ENCODE peak calls at places on chromosomes 12 and 14, in seven cellular contexts. One of them, this sample, is unnamed. For H3K36me3, the result is how much of the 10 kb centered on the place peaks cover.

GRCh38 chr12:48165089-48166031 is 8.0 kb upstream of the ASB8 start:
- DNase-seq in GM23248: peak
- DNase-seq in cardiac muscle cell: peak
- DNase-seq in sigmoid colon: no peak
- DNase-seq in breast epithelium: no peak
- DNase-seq in kidney: no peak
- DNase-seq in WERI-Rb-1: peak
- DNase-seq in this sample: peak

GRCh38 chr14:95664546-95664945 is 21.7 kb upstream of the TCL1B start:
- DNase-seq in GM23248: no peak
- DNase-seq in cardiac muscle cell: no peak
- DNase-seq in sigmoid colon: no peak
- DNase-seq in breast epithelium: no peak
- DNase-seq in kidney: no peak
- DNase-seq in WERI-Rb-1: no peak
- DNase-seq in this sample: no peak

GRCh38 chr12:65122661-65123060 is 1.6 kb upstream of the WIF1 start:
- DNase-seq in GM23248: no peak
- DNase-seq in cardiac muscle cell: no peak
- DNase-seq in sigmoid colon: no peak
- DNase-seq in breast epithelium: no peak
- DNase-seq in kidney: no peak
- DNase-seq in WERI-Rb-1: no peak
- DNase-seq in this sample: no peak

GRCh38 chr14:77063581-77064289 is 34.3 kb upstream of the CIPC start:
- DNase-seq in GM23248: peak
- DNase-seq in cardiac muscle cell: peak
- DNase-seq in sigmoid colon: no peak
- DNase-seq in breast epithelium: no peak
- DNase-seq in kidney: no peak
- DNase-seq in WERI-Rb-1: no peak
- DNase-seq in this sample: no peak

GRCh38 chr12:126873701-126874100 is 1393.3 kb upstream of the TMEM132C start:
- DNase-seq in GM23248: no peak
- DNase-seq in cardiac muscle cell: no peak
- DNase-seq in sigmoid colon: no peak
- DNase-seq in breast epithelium: no peak
- DNase-seq in kidney: no peak
- DNase-seq in WERI-Rb-1: no peak
- DNase-seq in this sample: no peak

GRCh38 chr12:5577239-5577638 is 145.3 kb downstream of the NTF3 start:
- DNase-seq in GM23248: no peak
- DNase-seq in cardiac muscle cell: no peak
- DNase-seq in sigmoid colon: no peak
- DNase-seq in breast epithelium: no peak
- DNase-seq in kidney: no peak
- DNase-seq in WERI-Rb-1: no peak
- DNase-seq in this sample: no peak

GRCh38 chr12:66352197-66352596 is 49.9 kb downstream of the HELB start:
- DNase-seq in GM23248: peak
- DNase-seq in cardiac muscle cell: peak
- DNase-seq in sigmoid colon: no peak
- DNase-seq in breast epithelium: no peak
- DNase-seq in kidney: no peak
- DNase-seq in WERI-Rb-1: peak
- DNase-seq in this sample: no peak

GRCh38 chr14:87600236-87600635 is 392.7 kb downstream of the GALC start:
- DNase-seq in GM23248: no peak
- DNase-seq in cardiac muscle cell: no peak
- DNase-seq in sigmoid colon: no peak
- DNase-seq in breast epithelium: no peak
- DNase-seq in kidney: no peak
- DNase-seq in WERI-Rb-1: no peak
- DNase-seq in this sample: no peak

GRCh38 chr12:12524128-12524527 is 38.5 kb downstream of the DUSP16 start:
- DNase-seq in GM23248: no peak
- DNase-seq in cardiac muscle cell: no peak
- DNase-seq in sigmoid colon: no peak
- DNase-seq in breast epithelium: no peak
- DNase-seq in kidney: no peak
- DNase-seq in WERI-Rb-1: no peak
- DNase-seq in this sample: no peak

GRCh38 chr14:103071544-103072251 is 12.3 kb upstream of the LBHD2 start:
- DNase-seq in GM23248: peak
- DNase-seq in cardiac muscle cell: no peak
- DNase-seq in sigmoid colon: peak
- DNase-seq in breast epithelium: no peak
- DNase-seq in kidney: peak
- DNase-seq in WERI-Rb-1: no peak
- DNase-seq in this sample: no peak

GRCh38 chr12:14560904-14561574 is 6.6 kb downstream of the PLBD1 start:
- DNase-seq in GM23248: no peak
- DNase-seq in cardiac muscle cell: no peak
- DNase-seq in sigmoid colon: no peak
- DNase-seq in breast epithelium: no peak
- DNase-seq in kidney: no peak
- DNase-seq in WERI-Rb-1: no peak
- DNase-seq in this sample: no peak

GRCh38 chr12:46400406-46400805 is 27.8 kb upstream of the SLC38A2 start:
- DNase-seq in GM23248: peak
- DNase-seq in cardiac muscle cell: no peak
- DNase-seq in sigmoid colon: no peak
- DNase-seq in breast epithelium: no peak
- DNase-seq in kidney: no peak
- DNase-seq in WERI-Rb-1: no peak
- DNase-seq in this sample: no peak

GRCh38 chr14:54554401-54554800 is 12.5 kb upstream of the SAMD4A start:
- DNase-seq in GM23248: no peak
- DNase-seq in cardiac muscle cell: no peak
- DNase-seq in sigmoid colon: no peak
- DNase-seq in breast epithelium: no peak
- DNase-seq in kidney: no peak
- DNase-seq in WERI-Rb-1: peak
- DNase-seq in this sample: no peak

GRCh38 chr14:93970589-93970966 is 5.8 kb downstream of the ASB2 start:
- DNase-seq in GM23248: peak
- DNase-seq in cardiac muscle cell: no peak
- DNase-seq in sigmoid colon: no peak
- DNase-seq in breast epithelium: no peak
- DNase-seq in kidney: no peak
- DNase-seq in WERI-Rb-1: peak
- DNase-seq in this sample: peak

GRCh38 chr12:108483213-108483920 is 31.7 kb upstream of the FICD start:
- DNase-seq in GM23248: no peak
- DNase-seq in cardiac muscle cell: no peak
- DNase-seq in sigmoid colon: no peak
- DNase-seq in breast epithelium: peak
- DNase-seq in kidney: no peak
- DNase-seq in WERI-Rb-1: no peak
- DNase-seq in this sample: no peak

GRCh38 chr12:108484845-108485244 is 30.2 kb upstream of the FICD start:
- DNase-seq in GM23248: no peak
- DNase-seq in cardiac muscle cell: no peak
- DNase-seq in sigmoid colon: no peak
- DNase-seq in breast epithelium: no peak
- DNase-seq in kidney: no peak
- DNase-seq in WERI-Rb-1: no peak
- DNase-seq in this sample: no peak

GRCh38 chr12:108479364-108480070 is 35.6 kb upstream of the FICD start:
- DNase-seq in GM23248: no peak
- DNase-seq in cardiac muscle cell: no peak
- DNase-seq in sigmoid colon: no peak
- DNase-seq in breast epithelium: no peak
- DNase-seq in kidney: no peak
- DNase-seq in WERI-Rb-1: no peak
- DNase-seq in this sample: no peak

GRCh38 chr12:108484431-108484830 is 30.6 kb upstream of the FICD start:
- DNase-seq in GM23248: no peak
- DNase-seq in cardiac muscle cell: no peak
- DNase-seq in sigmoid colon: no peak
- DNase-seq in breast epithelium: no peak
- DNase-seq in kidney: no peak
- DNase-seq in WERI-Rb-1: no peak
- DNase-seq in this sample: no peak

GRCh38 chr12:108482717-108483212 is 32.3 kb upstream of the FICD start:
- DNase-seq in GM23248: peak
- DNase-seq in cardiac muscle cell: no peak
- DNase-seq in sigmoid colon: no peak
- DNase-seq in breast epithelium: no peak
- DNase-seq in kidney: no peak
- DNase-seq in WERI-Rb-1: no peak
- DNase-seq in this sample: no peak
- H3K4me3 ChIP-seq in GM23248: no peak
- H3K4me3 ChIP-seq in cardiac muscle cell: no peak
- H3K4me3 ChIP-seq in sigmoid colon: no peak
- H3K4me3 ChIP-seq in breast epithelium: no peak
- H3K4me3 ChIP-seq in kidney: no peak
- H3K4me3 ChIP-seq in WERI-Rb-1: no peak
- H3K4me3 ChIP-seq in this sample: no peak

GRCh38 chr14:66657780-66658179 is 149.8 kb downstream of the GPHN start:
- DNase-seq in GM23248: no peak
- DNase-seq in cardiac muscle cell: no peak
- DNase-seq in sigmoid colon: no peak
- DNase-seq in breast epithelium: no peak
- DNase-seq in kidney: no peak
- DNase-seq in WERI-Rb-1: no peak
- DNase-seq in this sample: no peak

DNA sequence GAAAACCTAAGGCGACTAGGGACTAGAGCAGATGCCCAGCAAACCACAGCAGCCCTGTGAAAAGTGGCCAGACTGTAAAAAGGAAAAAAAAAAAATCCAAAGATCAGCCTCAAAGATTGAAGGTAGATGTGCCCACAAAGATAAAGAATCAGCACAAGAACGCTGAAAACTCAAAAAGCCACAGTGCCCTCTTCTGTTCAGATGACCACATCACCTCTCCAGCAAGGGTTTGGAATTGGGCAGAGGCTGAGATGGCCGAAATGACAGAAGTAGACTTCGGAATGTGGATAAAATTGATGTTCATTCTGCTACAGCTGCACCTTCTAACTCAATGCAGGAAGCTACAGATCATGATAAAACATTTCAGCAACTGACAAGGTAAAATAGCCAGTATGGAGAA is 154.4 kb downstream of the GPHN start:
- DNase-seq in GM23248: peak
- DNase-seq in cardiac muscle cell: peak
- DNase-seq in sigmoid colon: no peak
- DNase-seq in breast epithelium: no peak
- DNase-seq in kidney: no peak
- DNase-seq in WERI-Rb-1: no peak
- DNase-seq in this sample: no peak
- H3K36me3 ChIP-seq in GM23248: under half
- H3K36me3 ChIP-seq in cardiac muscle cell: under half
- H3K36me3 ChIP-seq in sigmoid colon: under half
- H3K36me3 ChIP-seq in breast epithelium: under half
- H3K36me3 ChIP-seq in kidney: under half
- H3K36me3 ChIP-seq in WERI-Rb-1: under half
- H3K36me3 ChIP-seq in this sample: under half

GRCh38 chr14:70188292-70188607 is 501 bp downstream of the SLC8A3 start:
- DNase-seq in GM23248: peak
- DNase-seq in cardiac muscle cell: peak
- DNase-seq in sigmoid colon: no peak
- DNase-seq in breast epithelium: no peak
- DNase-seq in kidney: no peak
- DNase-seq in WERI-Rb-1: no peak
- DNase-seq in this sample: no peak

GRCh38 chr14:70189678-70190077 is 927 bp upstream of the SLC8A3 start:
- DNase-seq in GM23248: no peak
- DNase-seq in cardiac muscle cell: no peak
- DNase-seq in sigmoid colon: no peak
- DNase-seq in breast epithelium: no peak
- DNase-seq in kidney: no peak
- DNase-seq in WERI-Rb-1: no peak
- DNase-seq in this sample: no peak

GRCh38 chr14:70188608-70189540 is at the start of gene SLC8A3:
- DNase-seq in GM23248: peak
- DNase-seq in cardiac muscle cell: peak
- DNase-seq in sigmoid colon: no peak
- DNase-seq in breast epithelium: no peak
- DNase-seq in kidney: peak
- DNase-seq in WERI-Rb-1: peak
- DNase-seq in this sample: no peak

GRCh38 chr14:70183991-70184390 is 4.8 kb downstream of the SLC8A3 start:
- DNase-seq in GM23248: no peak
- DNase-seq in cardiac muscle cell: no peak
- DNase-seq in sigmoid colon: no peak
- DNase-seq in breast epithelium: no peak
- DNase-seq in kidney: no peak
- DNase-seq in WERI-Rb-1: no peak
- DNase-seq in this sample: no peak

DNA sequence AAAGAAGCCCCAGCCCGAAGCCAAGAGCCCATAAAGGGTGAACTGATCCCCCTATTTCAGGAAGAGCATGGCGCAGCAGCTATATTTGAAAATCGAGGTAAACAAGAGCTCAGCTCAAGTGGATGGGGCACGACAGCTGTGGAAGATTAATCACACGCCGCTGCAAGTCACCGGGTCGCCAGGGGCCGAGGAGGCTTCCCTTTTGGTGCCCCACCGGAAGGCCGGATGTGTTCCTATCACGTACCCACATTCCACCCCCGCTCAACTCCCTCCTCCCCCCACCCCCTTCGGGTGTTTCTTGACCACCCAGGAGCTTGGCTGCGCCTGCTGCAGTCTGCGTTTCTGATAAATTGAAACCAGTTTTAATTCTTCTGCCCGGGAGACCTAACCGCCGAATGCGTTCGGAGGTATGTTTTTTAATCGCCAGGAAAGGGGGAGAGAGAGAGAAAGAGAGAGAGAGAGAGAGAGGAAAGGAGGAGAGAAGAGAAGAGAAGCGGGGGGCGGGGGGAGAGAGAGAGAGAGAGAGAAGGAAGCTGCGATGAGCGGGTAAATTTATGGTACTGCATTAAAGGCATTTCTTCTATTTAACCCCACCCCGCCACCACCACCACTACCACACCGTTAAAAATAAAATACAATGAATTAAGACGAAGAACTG is 1.8 kb downstream of the SLC8A3 start:
- DNase-seq in GM23248: no peak
- DNase-seq in cardiac muscle cell: peak
- DNase-seq in sigmoid colon: no peak
- DNase-seq in breast epithelium: no peak
- DNase-seq in kidney: no peak
- DNase-seq in WERI-Rb-1: peak
- DNase-seq in this sample: no peak
- H3K4me3 ChIP-seq in GM23248: peak
- H3K4me3 ChIP-seq in cardiac muscle cell: peak
- H3K4me3 ChIP-seq in sigmoid colon: peak
- H3K4me3 ChIP-seq in breast epithelium: peak
- H3K4me3 ChIP-seq in kidney: no peak
- H3K4me3 ChIP-seq in WERI-Rb-1: peak
- H3K4me3 ChIP-seq in this sample: peak

GRCh38 chr14:34462132-34462893 is at the start of gene SPTSSA:
- DNase-seq in GM23248: peak
- DNase-seq in cardiac muscle cell: peak
- DNase-seq in sigmoid colon: peak
- DNase-seq in breast epithelium: peak
- DNase-seq in kidney: peak
- DNase-seq in WERI-Rb-1: peak
- DNase-seq in this sample: peak
- H3K36me3 ChIP-seq in GM23248: under half
- H3K36me3 ChIP-seq in cardiac muscle cell: under half
- H3K36me3 ChIP-seq in sigmoid colon: under half
- H3K36me3 ChIP-seq in breast epithelium: under half
- H3K36me3 ChIP-seq in kidney: under half
- H3K36me3 ChIP-seq in WERI-Rb-1: under half
- H3K36me3 ChIP-seq in this sample: under half

This sample was measured in CD8-positive, alpha-beta memory T cell.